ENCODE peak calls at places on chromosomes 12 and 14, in six cellular contexts. Z, V, K, I, Q and L are unnamed samples.
A peak's percentile ranks its signal among the peaks of the same experiment; 100 is the strongest.

GRCh38 chr12:116159175-116159574 is 118.3 kb downstream of the MED13L start:
- DNase-seq in Z (no peak), V (no peak), K (no peak), I (peak; percentile 63), Q (peak; percentile 82), L (peak; percentile 71)

GRCh38 chr14:35355981-35356839 is 48.3 kb downstream of the NFKBIA start:
- DNase-seq in Z (no peak), V (no peak), K (no peak), I (peak; percentile 60), Q (peak; percentile 83), L (peak; percentile 74)

GRCh38 chr14:102859911-102860310 is 62.6 kb upstream of the AMN start:
- DNase-seq in Z (no peak), V (no peak), K (no peak), I (no peak), Q (no peak), L (no peak)

GRCh38 chr12:92582888-92583287 is 119.9 kb upstream of the PLEKHG7 start:
- DNase-seq in Z (no peak), V (no peak), K (no peak), I (no peak), Q (peak; percentile 34), L (no peak)

GRCh38 chr12:113184098-113184899 is 979 bp downstream of the DDX54 start:
- DNase-seq in Z (no peak), V (no peak), K (no peak), I (no peak), Q (no peak), L (no peak)

GRCh38 chr12:10867381-10867780 is 16.7 kb downstream of the PRH1 start:
- DNase-seq in Z (no peak), V (no peak), K (no peak), I (no peak), Q (peak; percentile 7), L (no peak)

GRCh38 chr12:119229837-119230236 is 51.1 kb downstream of the HSPB8 start:
- DNase-seq in Z (peak; percentile 64), V (no peak), K (peak; percentile 67), I (peak; percentile 60), Q (peak; percentile 57), L (peak; percentile 4)

GRCh38 chr12:92078167-92079053 is 67.2 kb downstream of the BTG1 start:
- DNase-seq in Z (no peak), V (no peak), K (no peak), I (peak; percentile 100), Q (peak; percentile 98), L (peak; percentile 100)

GRCh38 chr14:33052899-33053400 is 114.3 kb downstream of the NPAS3 start:
- DNase-seq in Z (no peak), V (no peak), K (no peak), I (no peak), Q (no peak), L (no peak)

GRCh38 chr14:73723799-73724621 is 9.8 kb upstream of the PNMA1 start:
- DNase-seq in Z (peak; percentile 84), V (peak; percentile 47), K (peak; percentile 48), I (peak; percentile 98), Q (peak; percentile 99), L (peak; percentile 99)

GRCh38 chr12:79998554-79998953 is 63.7 kb upstream of the PPP1R12A start:
- DNase-seq in Z (no peak), V (no peak), K (no peak), I (no peak), Q (no peak), L (no peak)

GRCh38 chr14:84937449-84937848 is 592.5 kb upstream of the FLRT2 start:
- DNase-seq in Z (no peak), V (no peak), K (no peak), I (no peak), Q (no peak), L (no peak)

GRCh38 chr14:82854851-82855250 is 1321.2 kb upstream of the SEL1L start:
- DNase-seq in Z (no peak), V (no peak), K (no peak), I (no peak), Q (no peak), L (no peak)

GRCh38 chr12:57512665-57513064 is 7.6 kb downstream of the DDIT3 start:
- DNase-seq in Z (no peak), V (no peak), K (no peak), I (no peak), Q (no peak), L (no peak)

GRCh38 chr12:126084480-126084879 is 1019.2 kb downstream of the AACS start:
- DNase-seq in Z (no peak), V (no peak), K (no peak), I (no peak), Q (peak; percentile 11), L (no peak)

GRCh38 chr14:33897382-33897781 is 53.5 kb downstream of the EGLN3 start:
- DNase-seq in Z (no peak), V (no peak), K (no peak), I (no peak), Q (no peak), L (no peak)

GRCh38 chr14:57692671-57693070 is 173.2 kb downstream of the SLC35F4 start:
- DNase-seq in Z (no peak), V (no peak), K (no peak), I (peak; percentile 56), Q (peak; percentile 85), L (peak; percentile 72)

GRCh38 chr12:79658221-79658620 is 32.5 kb downstream of the PAWR start:
- DNase-seq in Z (no peak), V (no peak), K (no peak), I (peak; percentile 65), Q (peak; percentile 13), L (peak; percentile 72)

DNA sequence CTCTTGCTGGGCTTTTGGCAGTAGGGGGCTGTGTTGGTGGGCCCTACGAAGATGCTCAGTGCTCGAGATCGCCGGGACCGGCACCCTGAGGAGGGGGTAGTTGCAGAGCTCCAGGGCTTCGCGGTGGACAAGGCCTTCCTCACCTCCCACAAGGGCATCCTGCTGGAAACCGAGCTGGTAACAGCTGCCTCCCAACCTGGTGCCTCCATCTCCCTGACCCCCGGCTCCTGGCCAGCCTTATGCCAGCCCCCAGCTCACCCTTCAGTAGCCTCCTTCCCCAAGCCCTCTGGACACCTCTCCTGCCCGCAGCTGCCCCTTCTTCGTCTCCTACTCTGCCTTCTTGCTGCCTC is 330 bp downstream of the CMTM5 start:
- DNase-seq in Z (no peak), V (no peak), K (no peak), I (no peak), Q (no peak), L (no peak)
- H3K4me3 ChIP-seq in Z (no peak overlapping the region), V (no peak overlapping the region), K (no peak overlapping the region), I (no peak overlapping the region), Q (no peak overlapping the region), L (no peak overlapping the region)

GRCh38 chr12:109833307-109834189 is at the start of gene TRPV4:
- DNase-seq in Z (no peak), V (no peak), K (peak; percentile 95), I (peak; percentile 67), Q (peak; percentile 44), L (peak; percentile 31)

GRCh38 chr12:109832534-109833306 is 478 bp downstream of the TRPV4 start:
- DNase-seq in Z (no peak), V (no peak), K (no peak), I (peak; percentile 33), Q (no peak), L (no peak)

GRCh38 chr12:109831365-109831764 is 1.8 kb downstream of the TRPV4 start:
- DNase-seq in Z (no peak), V (no peak), K (no peak), I (no peak), Q (no peak), L (no peak)

GRCh38 chr12:109830718-109831117 is 2.5 kb downstream of the TRPV4 start:
- DNase-seq in Z (no peak), V (no peak), K (no peak), I (no peak), Q (no peak), L (no peak)

DNA sequence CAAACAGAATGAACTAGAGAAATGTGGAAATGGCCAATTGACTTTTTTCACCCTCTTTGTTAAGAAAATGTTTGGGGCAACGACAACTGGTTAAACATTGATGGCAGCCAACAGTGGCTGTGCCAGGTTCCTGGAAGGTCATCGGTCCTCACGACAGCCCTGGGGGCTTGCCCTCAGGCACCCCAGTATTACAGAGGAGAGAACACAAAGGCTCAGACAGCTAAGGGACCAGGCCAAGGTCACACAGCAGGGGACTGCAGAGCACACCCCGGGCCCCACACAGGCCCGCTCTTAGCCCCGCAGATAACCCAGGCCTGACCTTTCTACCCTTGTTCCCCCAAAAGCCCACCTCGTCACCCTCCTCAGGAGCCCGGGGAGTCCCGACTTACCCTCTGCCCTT is 1.3 kb downstream of the TRPV4 start:
- DNase-seq in Z (no peak), V (no peak), K (no peak), I (no peak), Q (no peak), L (no peak)
- H3K4me3 ChIP-seq in Z (no peak overlapping the region), V (no peak overlapping the region), K (no peak overlapping the region), I (no peak overlapping the region), Q (no peak overlapping the region), L (no peak overlapping the region)

GRCh38 chr12:102958830-102959176 is 1.3 kb downstream of the ASCL1 start:
- DNase-seq in Z (no peak), V (no peak), K (no peak), I (no peak), Q (no peak), L (no peak)
- H3K4me3 ChIP-seq in Z (no peak overlapping the region), V (no peak overlapping the region), K (peak overlapping the region; percentile 41), I (peak overlapping the region; percentile 72), Q (no peak overlapping the region), L (peak overlapping the region; percentile 35)

GRCh38 chr12:12821975-12822374 is 8.8 kb downstream of the DDX47 start:
- DNase-seq in Z (no peak), V (no peak), K (no peak), I (no peak), Q (no peak), L (no peak)
- H3K4me3 ChIP-seq in Z (no peak overlapping the region), V (no peak overlapping the region), K (no peak overlapping the region), I (no peak overlapping the region), Q (no peak overlapping the region), L (no peak overlapping the region)